ENCODE peak calls at places on chromosomes 13 and 19, in ten cellular contexts. H is psoas muscle, A is fibroblast of lung, C is fibroblast of mammary gland, R is heart left ventricle, U is heart right ventricle, M is HFF-Myc, E is AG10803, Z is GM12865, G is body of pancreas. W is an unnamed sample.

GRCh38 chr13:45510671-45511070 is 45.9 kb downstream of the COG3 start:
- DNase-seq in H (no peak), A (no peak), C (no peak), R (no peak), U (no peak), M (no peak), E (no peak), Z (no peak), G (no peak), W (no peak)

GRCh38 chr13:74259641-74260040 is 125.4 kb upstream of the KLF12 start:
- DNase-seq in H (no peak), A (no peak), C (no peak), R (no peak), U (no peak), M (no peak), E (no peak), Z (no peak), G (no peak), W (no peak)

GRCh38 chr19:8240274-8241229 is 31.4 kb downstream of the CERS4 start:
- DNase-seq in H (peak), A (peak), C (peak), R (peak), U (peak), M (peak), E (peak), Z (peak), G (peak), W (peak)

GRCh38 chr19:27962260-27962659 is 1250.7 kb downstream of the UQCRFS1 start:
- DNase-seq in H (no peak), A (no peak), C (peak), R (no peak), U (no peak), M (no peak), E (peak), Z (no peak), G (no peak), W (no peak)

GRCh38 chr13:19927117-19927734 is 31.3 kb upstream of the ZMYM2 start:
- DNase-seq in H (no peak), A (peak), C (peak), R (no peak), U (no peak), M (no peak), E (peak), Z (peak), G (no peak), W (no peak)

GRCh38 chr19:4067396-4068057 is 828 bp upstream of the ZBTB7A start:
- DNase-seq in H (peak), A (no peak), C (no peak), R (peak), U (peak), M (no peak), E (no peak), Z (no peak), G (no peak), W (no peak)

GRCh38 chr13:35530147-35530546 is 53.7 kb upstream of the MAB21L1 start:
- DNase-seq in H (no peak), A (no peak), C (no peak), R (peak), U (peak), M (no peak), E (no peak), Z (peak), G (no peak), W (no peak)

GRCh38 chr19:44658069-44658727 is 13.1 kb upstream of the CEACAM19 start:
- DNase-seq in H (no peak), A (no peak), C (no peak), R (no peak), U (no peak), M (no peak), E (no peak), Z (no peak), G (no peak), W (no peak)

GRCh38 chr13:57739791-57740190 is 108.2 kb downstream of the PCDH17 start:
- DNase-seq in H (no peak), A (peak), C (no peak), R (no peak), U (no peak), M (no peak), E (no peak), Z (no peak), G (no peak), W (no peak)

GRCh38 chr19:43290568-43291359 is 21.4 kb upstream of the PSG9 start:
- DNase-seq in H (no peak), A (peak), C (peak), R (no peak), U (no peak), M (peak), E (no peak), Z (peak), G (no peak), W (no peak)

GRCh38 chr13:74217816-74218215 is 83.6 kb upstream of the KLF12 start:
- DNase-seq in H (no peak), A (peak), C (no peak), R (no peak), U (no peak), M (no peak), E (peak), Z (no peak), G (no peak), W (no peak)

GRCh38 chr13:87676254-87677042 is 5.3 kb downstream of the SLITRK5 start:
- DNase-seq in H (no peak), A (no peak), C (no peak), R (no peak), U (no peak), M (no peak), E (no peak), Z (no peak), G (no peak), W (no peak)

GRCh38 chr19:2806736-2807378 is 12.8 kb upstream of the ZNF554 start:
- DNase-seq in H (no peak), A (no peak), C (no peak), R (no peak), U (no peak), M (no peak), E (no peak), Z (no peak), G (no peak), W (no peak)

GRCh38 chr13:38308736-38309135 is 40.9 kb upstream of the UFM1 start:
- DNase-seq in H (no peak), A (peak), C (peak), R (no peak), U (no peak), M (no peak), E (peak), Z (no peak), G (no peak), W (peak)

GRCh38 chr13:111960152-111960772 is 106.7 kb upstream of the SOX1 start:
- DNase-seq in H (no peak), A (no peak), C (no peak), R (no peak), U (no peak), M (no peak), E (no peak), Z (no peak), G (no peak), W (no peak)

GRCh38 chr19:679418-680286 is 3.5 kb downstream of the FSTL3 start:
- DNase-seq in H (peak), A (peak), C (peak), R (peak), U (peak), M (no peak), E (peak), Z (peak), G (peak), W (no peak)

GRCh38 chr19:19539738-19540703 is 2.0 kb downstream of the CILP2 start:
- DNase-seq in H (peak), A (peak), C (peak), R (peak), U (peak), M (no peak), E (peak), Z (peak), G (peak), W (peak)

GRCh38 chr19:29475469-29475868 is 50.3 kb upstream of the VSTM2B start:
- DNase-seq in H (no peak), A (no peak), C (no peak), R (no peak), U (no peak), M (no peak), E (no peak), Z (no peak), G (no peak), W (no peak)

GRCh38 chr19:56423985-56424353 is 19.8 kb downstream of the ZNF583 start:
- DNase-seq in H (no peak), A (peak), C (peak), R (no peak), U (no peak), M (no peak), E (no peak), Z (no peak), G (no peak), W (no peak)
- H3K4me3 ChIP-seq in H (no peak), A (no peak), C (no peak), R (no peak), U (no peak), M (no peak), E (no peak), Z (no peak), G (no peak), W (no peak)

DNA sequence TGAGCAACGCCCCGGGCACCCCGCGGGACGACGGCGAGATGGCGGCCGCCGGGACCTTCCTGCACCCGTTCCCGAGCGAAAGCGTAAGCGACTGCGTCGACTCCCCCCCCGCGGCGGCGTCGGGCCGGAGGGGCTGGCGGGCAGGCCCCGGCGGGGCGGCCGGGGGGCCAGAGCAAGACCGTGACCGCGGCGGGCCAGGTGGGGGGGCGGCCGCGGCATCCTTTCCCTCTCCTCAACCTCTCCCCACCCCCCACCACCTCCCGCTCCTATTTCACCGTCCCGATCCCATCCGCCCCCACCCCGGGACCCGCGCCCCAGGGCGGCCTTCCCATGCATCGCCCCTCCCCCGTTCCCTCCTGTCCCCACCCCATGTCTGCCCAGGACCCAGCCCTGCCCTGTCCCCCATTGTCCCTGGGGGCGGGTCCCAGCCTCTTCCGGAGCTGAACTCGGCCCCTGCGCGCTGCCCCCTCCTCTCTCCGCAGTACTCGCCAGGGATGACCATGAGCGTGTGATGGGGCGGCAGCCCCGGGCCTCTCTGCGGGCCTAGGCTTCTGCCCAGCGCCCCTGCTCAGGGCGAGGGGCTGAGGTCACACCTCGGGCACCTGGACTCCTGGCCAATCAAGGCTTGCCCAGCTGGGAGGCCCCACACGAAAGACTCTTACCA is 4.1 kb downstream of the ISYNA1 start:
- DNase-seq in H (no peak), A (no peak), C (no peak), R (no peak), U (no peak), M (no peak), E (no peak), Z (no peak), G (no peak), W (no peak)
- H3K4me3 ChIP-seq in H (peak), A (peak), C (no peak), R (peak), U (no peak), M (no peak), E (peak), Z (peak), G (no peak), W (peak)

GRCh38 chr19:41945135-41945766 is 13.9 kb downstream of the RABAC1 start:
- DNase-seq in H (no peak), A (no peak), C (no peak), R (no peak), U (no peak), M (no peak), E (no peak), Z (peak), G (no peak), W (no peak)
- H3K4me3 ChIP-seq in H (no peak), A (no peak), C (no peak), R (no peak), U (no peak), M (no peak), E (no peak), Z (peak), G (no peak), W (no peak)

DNA sequence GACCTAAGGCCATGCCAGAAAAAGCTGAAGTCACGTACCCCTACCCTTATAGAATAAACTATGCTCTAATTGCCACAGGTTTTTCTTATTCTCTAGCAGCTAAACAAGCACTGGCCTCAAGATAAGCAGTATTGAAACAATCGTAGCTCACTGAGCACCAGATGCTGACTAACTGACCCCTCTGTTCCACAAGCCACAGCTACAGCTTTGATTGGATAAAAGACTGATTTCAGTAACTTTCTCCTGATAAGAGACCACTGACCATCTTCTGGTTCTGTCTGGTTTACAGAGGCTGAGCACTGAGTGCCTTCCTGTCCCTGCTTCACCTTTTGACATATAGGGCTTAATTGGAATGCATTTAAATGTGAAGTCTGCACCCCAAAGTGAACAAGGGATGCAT is 8.4 kb upstream of the RAP2A start:
- DNase-seq in H (no peak), A (no peak), C (no peak), R (no peak), U (no peak), M (no peak), E (no peak), Z (no peak), G (no peak), W (no peak)
- H3K4me3 ChIP-seq in H (no peak), A (no peak), C (no peak), R (no peak), U (no peak), M (no peak), E (no peak), Z (no peak), G (no peak), W (no peak)

GRCh38 chr19:18191640-18192062 is 1.4 kb upstream of the MPV17L2 start:
- DNase-seq in H (no peak), A (no peak), C (no peak), R (no peak), U (no peak), M (no peak), E (no peak), Z (no peak), G (no peak), W (no peak)
- H3K4me3 ChIP-seq in H (peak), A (peak), C (peak), R (no peak), U (no peak), M (peak), E (peak), Z (peak), G (no peak), W (peak)

GRCh38 chr13:30696278-30697176 is 38.8 kb upstream of the ALOX5AP start:
- DNase-seq in H (peak), A (no peak), C (peak), R (peak), U (peak), M (no peak), E (peak), Z (peak), G (no peak), W (no peak)
- H3K4me3 ChIP-seq in H (no peak), A (no peak), C (no peak), R (no peak), U (no peak), M (no peak), E (no peak), Z (no peak), G (no peak), W (no peak)

GRCh38 chr19:36010402-36010801 is 1.8 kb upstream of the SYNE4 start:
- DNase-seq in H (no peak), A (no peak), C (no peak), R (no peak), U (no peak), M (no peak), E (no peak), Z (no peak), G (no peak), W (no peak)

GRCh38 chr19:36009633-36010379 is 1.2 kb upstream of the SYNE4 start:
- DNase-seq in H (no peak), A (no peak), C (no peak), R (no peak), U (no peak), M (no peak), E (no peak), Z (no peak), G (no peak), W (no peak)

GRCh38 chr19:36008336-36008978 is at the start of gene SYNE4:
- DNase-seq in H (no peak), A (no peak), C (no peak), R (no peak), U (no peak), M (no peak), E (no peak), Z (no peak), G (peak), W (no peak)

GRCh38 chr19:36006955-36007354 is 1.7 kb downstream of the SYNE4 start:
- DNase-seq in H (no peak), A (no peak), C (no peak), R (no peak), U (no peak), M (no peak), E (no peak), Z (no peak), G (no peak), W (no peak)

DNA sequence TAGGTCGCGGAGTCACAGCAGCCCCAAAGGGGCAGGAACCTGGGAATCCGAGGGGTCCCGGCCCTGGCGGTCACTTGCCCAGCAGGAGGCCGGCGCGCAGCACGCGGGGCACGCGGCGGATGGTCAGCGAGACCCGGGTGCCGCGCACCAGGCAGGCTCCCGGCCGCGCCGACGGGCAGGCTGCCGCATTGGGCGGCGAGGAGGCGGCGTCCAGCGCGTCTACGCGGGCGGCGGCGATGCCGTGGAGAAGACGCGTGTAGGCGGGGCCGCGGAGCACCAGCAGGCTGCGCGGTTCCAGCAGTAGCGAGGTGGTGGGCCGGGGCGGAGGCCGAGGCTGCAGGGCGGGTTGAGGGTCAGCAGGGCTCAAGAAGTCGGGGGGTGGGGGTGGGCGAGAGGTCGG is 607 bp upstream of the SYNE4 start:
- DNase-seq in H (peak), A (peak), C (peak), R (peak), U (peak), M (no peak), E (peak), Z (peak), G (peak), W (no peak)
- H3K4me3 ChIP-seq in H (peak), A (peak), C (peak), R (no peak), U (no peak), M (peak), E (peak), Z (peak), G (peak), W (peak)